ENCODE peak calls at places on chromosomes 1 and 21, in ten cellular contexts. B is pancreas; G is CD8-positive, alpha-beta T cell; I is CD4-positive, CD25-positive, alpha-beta regulatory T cell; S is CD8-positive, alpha-beta memory T cell; L is HepG2; K is cardiac fibroblast; M is left ventricle myocardium inferior; E is naive thymus-derived CD4-positive, alpha-beta T cell; H is mammary epithelial cell. C is an unnamed sample.

GRCh38 chr21:39014751-39015150 is 168.5 kb downstream of the PSMG1 start:
- DNase-seq in B (no peak), G (no peak), I (no peak), S (no peak), L (no peak), K (peak; percentile 96), M (no peak), E (no peak), H (peak; percentile 88), C (peak; percentile 83)

GRCh38 chr1:93603106-93603505 is 78.5 kb downstream of the BCAR3 start:
- DNase-seq in B (no peak), G (no peak), I (no peak), S (no peak), L (no peak), K (no peak), M (no peak), E (no peak), H (no peak), C (no peak)

GRCh38 chr21:35646606-35647005 is 413.7 kb downstream of the SETD4 start:
- DNase-seq in B (no peak), G (no peak), I (no peak), S (no peak), L (no peak), K (no peak), M (no peak), E (no peak), H (no peak), C (peak; percentile 47)

GRCh38 chr1:185567006-185567405 is 167.2 kb upstream of the HMCN1 start:
- DNase-seq in B (no peak), G (peak; percentile 28), I (peak; percentile 54), S (peak; percentile 91), L (no peak), K (peak; percentile 80), M (no peak), E (peak; percentile 90), H (peak; percentile 92), C (no peak)

GRCh38 chr1:68322837-68323687 is 90.7 kb upstream of the WLS start:
- DNase-seq in B (no peak), G (no peak), I (no peak), S (no peak), L (no peak), K (peak; percentile 57), M (no peak), E (no peak), H (peak; percentile 47), C (peak; percentile 49)

GRCh38 chr21:33901421-33902288 is 13.9 kb downstream of the ATP5PO start:
- DNase-seq in B (no peak), G (no peak), I (no peak), S (no peak), L (peak; percentile 20), K (peak; percentile 82), M (no peak), E (no peak), H (peak; percentile 33), C (peak; percentile 31)

GRCh38 chr1:36372617-36373016 is 13.1 kb downstream of the STK40 start:
- DNase-seq in B (no peak), G (no peak), I (no peak), S (no peak), L (no peak), K (no peak), M (no peak), E (no peak), H (no peak), C (no peak)

GRCh38 chr1:223363856-223364684 is at the start of gene SUSD4:
- DNase-seq in B (peak; percentile 88), G (peak; percentile 69), I (peak; percentile 40), S (peak; percentile 74), L (no peak), K (no peak), M (peak; percentile 42), E (peak; percentile 85), H (no peak), C (no peak)

GRCh38 chr1:165632491-165632890 is 1.5 kb downstream of the MGST3 start:
- DNase-seq in B (no peak), G (no peak), I (no peak), S (no peak), L (no peak), K (no peak), M (no peak), E (no peak), H (no peak), C (no peak)

GRCh38 chr1:165635329-165635728 is 4.3 kb downstream of the MGST3 start:
- DNase-seq in B (no peak), G (no peak), I (no peak), S (no peak), L (no peak), K (peak; percentile 53), M (no peak), E (no peak), H (no peak), C (no peak)

GRCh38 chr1:165634154-165634921 is 3.3 kb downstream of the MGST3 start:
- DNase-seq in B (no peak), G (no peak), I (no peak), S (no peak), L (no peak), K (no peak), M (no peak), E (no peak), H (no peak), C (no peak)

GRCh38 chr1:165632152-165632469 is 1.1 kb downstream of the MGST3 start:
- DNase-seq in B (no peak), G (no peak), I (no peak), S (no peak), L (no peak), K (no peak), M (no peak), E (no peak), H (no peak), C (no peak)

DNA sequence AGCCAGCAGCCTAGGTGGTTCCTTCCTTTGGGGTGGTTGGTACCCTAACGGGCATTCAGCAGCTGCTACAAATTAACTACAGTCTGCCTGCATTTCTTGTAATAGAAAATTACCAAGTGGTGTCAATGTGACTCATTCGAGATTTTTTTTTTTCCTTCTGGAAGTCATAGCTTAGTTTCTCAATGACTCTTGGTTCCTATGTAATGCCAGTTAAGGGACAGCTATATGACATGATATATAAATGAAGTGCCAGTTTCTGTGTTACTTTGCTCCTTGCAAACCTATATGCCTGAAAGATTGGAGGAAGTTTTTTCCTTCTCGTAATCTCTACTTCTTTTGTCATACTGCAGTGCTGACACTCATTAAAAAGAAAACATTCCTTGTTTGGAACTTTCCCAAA is 2.6 kb downstream of the MGST3 start:
- DNase-seq in B (no peak), G (no peak), I (no peak), S (no peak), L (no peak), K (peak; percentile 42), M (no peak), E (no peak), H (peak; percentile 7), C (no peak)
- H3K4me3 ChIP-seq in B (no peak overlapping the region), G (no peak overlapping the region), I (no peak overlapping the region), S (no peak overlapping the region), L (no peak overlapping the region), K (no peak overlapping the region), M (peak overlapping the region; percentile 82), E (no peak overlapping the region), H (no peak overlapping the region), C (no peak overlapping the region)

GRCh38 chr1:241270016-241270415 is 87.0 kb downstream of the RGS7 start:
- DNase-seq in B (no peak), G (no peak), I (no peak), S (no peak), L (no peak), K (no peak), M (no peak), E (no peak), H (no peak), C (no peak)

GRCh38 chr1:241271427-241271826 is 85.6 kb downstream of the RGS7 start:
- DNase-seq in B (no peak), G (no peak), I (no peak), S (no peak), L (no peak), K (no peak), M (no peak), E (no peak), H (no peak), C (no peak)

GRCh38 chr1:241266121-241266520 is 90.9 kb downstream of the RGS7 start:
- DNase-seq in B (no peak), G (no peak), I (no peak), S (no peak), L (no peak), K (no peak), M (no peak), E (no peak), H (no peak), C (no peak)

GRCh38 chr1:241265428-241265827 is 91.6 kb downstream of the RGS7 start:
- DNase-seq in B (no peak), G (no peak), I (no peak), S (no peak), L (no peak), K (no peak), M (no peak), E (no peak), H (no peak), C (no peak)

DNA sequence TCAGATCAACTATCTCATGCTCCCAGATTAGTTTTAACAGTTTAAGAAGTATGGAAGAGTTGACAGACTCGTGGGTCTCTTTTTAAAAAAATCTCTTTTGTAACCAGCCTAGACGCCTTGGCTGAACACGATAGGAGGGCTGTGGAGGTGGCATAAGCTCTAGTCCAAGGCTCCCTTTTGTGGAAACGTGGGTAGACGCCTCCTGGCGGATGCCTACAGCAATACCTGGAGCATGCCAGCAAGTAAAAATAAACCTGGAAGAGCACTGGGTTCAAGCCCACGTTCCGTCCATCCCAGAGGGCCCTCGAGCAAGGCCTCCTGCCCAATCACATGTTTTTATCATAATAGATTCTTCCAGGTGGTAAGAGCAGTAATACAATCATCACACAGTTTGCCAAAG is 87.9 kb downstream of the RGS7 start:
- DNase-seq in B (peak; percentile 57), G (no peak), I (no peak), S (no peak), L (peak; percentile 2), K (no peak), M (no peak), E (no peak), H (no peak), C (no peak)
- H3K4me3 ChIP-seq in B (no peak overlapping the region), G (no peak overlapping the region), I (no peak overlapping the region), S (no peak overlapping the region), L (no peak overlapping the region), K (no peak overlapping the region), M (no peak overlapping the region), E (no peak overlapping the region), H (no peak overlapping the region), C (no peak overlapping the region)

GRCh38 chr1:220992705-220993052 is 113.4 kb downstream of the HLX start:
- DNase-seq in B (no peak), G (no peak), I (no peak), S (no peak), L (no peak), K (no peak), M (no peak), E (no peak), H (no peak), C (no peak)
- H3K4me3 ChIP-seq in B (no peak overlapping the region), G (no peak overlapping the region), I (no peak overlapping the region), S (no peak overlapping the region), L (no peak overlapping the region), K (no peak overlapping the region), M (peak overlapping the region; percentile 18), E (no peak overlapping the region), H (no peak overlapping the region), C (no peak overlapping the region)

GRCh38 chr1:53725238-53725689 is 13.7 kb downstream of the GLIS1 start:
- DNase-seq in B (no peak), G (no peak), I (no peak), S (no peak), L (peak; percentile 15), K (peak; percentile 40), M (no peak), E (no peak), H (peak; percentile 4), C (no peak)

GRCh38 chr1:53726009-53726600 is 12.9 kb downstream of the GLIS1 start:
- DNase-seq in B (no peak), G (no peak), I (no peak), S (no peak), L (no peak), K (no peak), M (no peak), E (no peak), H (no peak), C (no peak)

GRCh38 chr1:53728702-53729535 is 10.0 kb downstream of the GLIS1 start:
- DNase-seq in B (no peak), G (no peak), I (no peak), S (no peak), L (no peak), K (no peak), M (no peak), E (no peak), H (no peak), C (no peak)

GRCh38 chr1:53728196-53728595 is 10.8 kb downstream of the GLIS1 start:
- DNase-seq in B (no peak), G (no peak), I (no peak), S (no peak), L (no peak), K (no peak), M (no peak), E (no peak), H (no peak), C (no peak)

GRCh38 chr1:53727461-53727860 is 11.5 kb downstream of the GLIS1 start:
- DNase-seq in B (no peak), G (no peak), I (no peak), S (no peak), L (no peak), K (no peak), M (no peak), E (no peak), H (no peak), C (no peak)
- H3K4me3 ChIP-seq in B (no peak overlapping the region), G (no peak overlapping the region), I (no peak overlapping the region), S (no peak overlapping the region), L (no peak overlapping the region), K (no peak overlapping the region), M (no peak overlapping the region), E (no peak overlapping the region), H (no peak overlapping the region), C (no peak overlapping the region)